ENCODE peak calls at places on chromosomes 7 and 10, in five cellular contexts. R is gastrocnemius medialis, T is pancreas, Z is ovary, B is IMR-90. A is an unnamed sample. For H3K4me1, the result is how much of the 10 kb centered on the place peaks cover.

GRCh38 chr7:109864263-109864662 is 1226.7 kb upstream of the LRRN3 start:
- DNase-seq in Z (no peak), B (no peak), R (no peak), T (no peak), A (no peak)

GRCh38 chr10:82037076-82037475 is 162.1 kb downstream of the NRG3 start:
- DNase-seq in R (no peak), T (no peak), B (no peak), Z (no peak), A (no peak)

GRCh38 chr10:14485986-14486385 is 155.3 kb upstream of the FRMD4A start:
- DNase-seq in R (no peak), Z (no peak), B (peak), T (no peak), A (no peak)

GRCh38 chr10:25725917-25726716 is 207.9 kb upstream of the MYO3A start:
- DNase-seq in B (peak), Z (no peak), R (no peak), T (no peak), A (peak)

GRCh38 chr7:24971333-24972165 is 8.4 kb downstream of the OSBPL3 start:
- DNase-seq in Z (no peak), T (no peak), B (peak), R (peak), A (no peak)

GRCh38 chr7:2560175-2560695 is 1.5 kb downstream of the IQCE start:
- DNase-seq in Z (no peak), T (no peak), B (no peak), R (no peak), A (no peak)

GRCh38 chr7:68235937-68236336 is 1239.3 kb downstream of the TYW1 start:
- DNase-seq in R (no peak), B (no peak), Z (no peak), T (no peak), A (no peak)

GRCh38 chr7:44215531-44215930 is 14.8 kb downstream of the YKT6 start:
- DNase-seq in B (no peak), R (no peak), Z (no peak), T (no peak), A (no peak)

GRCh38 chr7:88391247-88391646 is 84.6 kb upstream of the STEAP4 start:
- DNase-seq in Z (no peak), R (no peak), B (no peak), T (no peak), A (no peak)

GRCh38 chr7:87100326-87100725 is 40.9 kb upstream of the ELAPOR2 start:
- DNase-seq in T (no peak), Z (no peak), B (no peak), R (no peak), A (no peak)

GRCh38 chr7:92763636-92764423 is 72.5 kb downstream of the CDK6 start:
- DNase-seq in T (peak), Z (no peak), B (peak), R (no peak), A (peak)

GRCh38 chr10:46554166-46554781 is 2.2 kb downstream of the GPRIN2 start:
- DNase-seq in T (no peak), B (no peak), R (no peak), Z (no peak), A (no peak)

GRCh38 chr7:50221028-50221427 is 83.5 kb upstream of the IKZF1 start:
- DNase-seq in Z (no peak), B (no peak), R (no peak), T (no peak), A (no peak)

GRCh38 chr7:117399820-117400422 is 27.4 kb downstream of the ASZ1 start:
- DNase-seq in Z (no peak), R (no peak), T (no peak), B (peak), A (no peak)

GRCh38 chr7:151046603-151047573 is 1.4 kb upstream of the ASIC3 start:
- DNase-seq in R (no peak), Z (no peak), B (peak), T (no peak), A (no peak)

GRCh38 chr10:3873728-3874461 is 88.9 kb upstream of the KLF6 start:
- DNase-seq in T (no peak), R (no peak), Z (no peak), B (peak), A (no peak)

GRCh38 chr10:97464226-97464625 is 18.3 kb downstream of the ZDHHC16 start:
- DNase-seq in T (no peak), Z (no peak), B (no peak), R (no peak), A (no peak)

GRCh38 chr10:43816351-43817321 is 168.0 kb upstream of the ZNF32 start:
- DNase-seq in R (no peak), B (peak), T (peak), Z (no peak), A (no peak)

GRCh38 chr7:42878303-42878702 is 33.6 kb downstream of the C7orf25 start:
- DNase-seq in Z (no peak), B (no peak), T (no peak), R (no peak), A (no peak)

GRCh38 chr10:112362833-112363232 is 11.1 kb upstream of the ACSL5 start:
- DNase-seq in T (no peak), B (no peak), Z (no peak), R (peak), A (no peak)

GRCh38 chr10:47325303-47326291 is 3.3 kb downstream of the GDF2 start:
- DNase-seq in B (no peak), R (no peak), Z (no peak), T (no peak), A (no peak)

GRCh38 chr7:69577221-69577620 is 21.1 kb upstream of the AUTS2 start:
- DNase-seq in Z (no peak), B (no peak), R (no peak), T (no peak), A (no peak)

GRCh38 chr10:72736176-72736795 is 44.3 kb downstream of the MCU start:
- DNase-seq in B (peak), Z (no peak), R (no peak), T (no peak), A (peak)

GRCh38 chr7:12066561-12066960 is 144.5 kb upstream of the TMEM106B start:
- DNase-seq in B (peak), R (no peak), T (no peak), Z (no peak), A (no peak)

GRCh38 chr7:27175626-27176342 is 1.7 kb upstream of the HOXA10 start:
- DNase-seq in R (peak), B (no peak), Z (no peak), T (no peak), A (no peak)

GRCh38 chr7:110544199-110544598 is 546.7 kb upstream of the LRRN3 start:
- DNase-seq in B (peak), Z (no peak), R (no peak), T (no peak), A (no peak)

GRCh38 chr10:114526497-114527238 is 122.4 kb upstream of the AFAP1L2 start:
- DNase-seq in B (peak), R (peak), Z (peak), T (peak), A (peak)

GRCh38 chr10:114523876-114524275 is 119.6 kb upstream of the AFAP1L2 start:
- DNase-seq in R (no peak), B (no peak), Z (no peak), T (no peak), A (no peak)

GRCh38 chr10:114521250-114521649 is 116.9 kb upstream of the AFAP1L2 start:
- DNase-seq in T (no peak), Z (no peak), B (no peak), R (no peak), A (no peak)

GRCh38 chr10:114526112-114526496 is 121.8 kb upstream of the AFAP1L2 start:
- DNase-seq in T (no peak), B (peak), R (no peak), Z (no peak), A (peak)

DNA sequence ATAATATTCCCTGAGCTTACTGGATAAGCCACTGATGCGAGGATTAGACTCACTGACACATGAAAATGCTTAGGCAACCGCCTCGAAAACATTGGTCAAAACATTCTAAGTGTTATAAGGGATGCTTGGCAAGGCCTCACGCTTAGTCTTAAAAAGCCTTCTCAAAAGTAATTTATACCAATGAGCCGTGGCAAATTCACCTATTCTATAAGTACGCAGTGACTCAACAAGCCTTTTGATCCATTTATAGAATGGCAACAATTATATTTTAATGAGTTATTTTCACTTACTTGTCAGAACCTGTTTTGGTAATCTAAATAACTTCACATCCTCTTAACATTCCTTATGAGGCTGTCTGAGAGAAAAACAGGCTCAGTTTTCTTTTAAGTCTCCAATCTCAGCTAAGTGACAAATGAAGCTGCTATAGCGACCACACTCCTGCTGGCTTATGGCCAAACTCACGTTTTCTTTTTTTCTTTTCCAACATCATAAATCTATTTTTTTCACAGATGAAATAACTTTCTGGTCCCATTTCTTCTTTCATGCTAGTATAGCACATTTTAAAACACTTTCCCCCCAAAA is 121.2 kb upstream of the AFAP1L2 start:
- DNase-seq in B (no peak), R (no peak), T (no peak), Z (no peak), A (peak)
- H3K4me3 ChIP-seq in B (no peak), R (peak), T (no peak), Z (peak), A (peak)

DNA sequence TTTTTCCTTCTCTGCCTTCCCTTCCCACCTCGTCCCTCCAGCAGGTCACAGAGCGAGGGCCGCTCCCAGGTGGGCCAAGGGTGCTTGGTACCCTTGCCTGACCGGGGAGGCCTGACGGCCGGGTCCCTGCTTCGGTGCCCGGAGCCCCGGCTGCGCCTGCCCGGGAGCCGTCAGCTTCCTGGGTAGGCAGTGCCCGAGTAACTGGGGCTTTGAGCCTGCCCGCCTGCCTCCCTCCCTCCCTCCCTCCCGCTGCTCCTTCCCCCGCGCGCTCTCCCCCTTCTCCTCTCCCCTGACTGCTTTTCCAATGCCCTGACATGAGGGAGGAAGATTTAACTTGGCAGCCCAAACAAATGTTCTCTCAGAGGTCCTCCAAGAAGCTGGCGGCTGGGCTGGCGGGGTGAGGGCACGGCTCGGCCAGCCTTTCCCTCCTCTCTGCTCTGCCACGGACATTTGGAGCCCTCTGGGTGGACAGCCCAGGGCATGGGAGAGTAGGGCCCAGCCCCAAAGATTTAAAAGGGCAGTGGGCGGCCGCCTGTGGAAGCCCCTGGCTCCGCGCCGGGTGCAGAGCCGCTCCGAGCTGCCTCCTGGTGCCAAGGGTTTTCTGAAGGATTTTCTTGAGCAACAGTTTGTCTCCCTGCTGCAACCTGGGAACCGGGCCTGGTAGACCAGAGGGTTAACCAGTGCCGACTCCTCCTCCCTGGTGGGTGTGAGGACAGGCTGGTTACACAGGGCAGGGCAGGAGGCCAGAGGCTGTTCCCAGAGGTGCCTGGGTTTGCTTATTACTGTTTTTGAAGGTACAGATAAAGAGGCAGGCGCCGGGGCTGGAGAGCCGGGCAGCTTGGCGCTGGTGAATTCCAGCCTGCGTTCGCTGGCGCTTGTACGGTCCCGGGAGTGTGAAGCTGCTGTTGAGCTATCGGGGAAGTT is 2.1 kb downstream of the ZMIZ1 start:
- DNase-seq in Z (peak), T (peak), B (peak), R (peak), A (peak)
- H3K4me1 ChIP-seq in Z (under half), T (under half), B (under half), R (half or more), A (under half)

GRCh38 chr7:76377186-76377918 is 18.6 kb upstream of the YWHAG start:
- DNase-seq in B (peak), R (no peak), T (no peak), Z (no peak), A (no peak)
- H3K4me3 ChIP-seq in B (no peak), R (no peak), T (no peak), Z (no peak), A (no peak)

GRCh38 chr10:117367718-117368117 is 7.5 kb downstream of the PDZD8 start:
- DNase-seq in T (peak), Z (no peak), R (no peak), B (no peak), A (no peak)

GRCh38 chr10:117366741-117367140 is 8.5 kb downstream of the PDZD8 start:
- DNase-seq in T (no peak), Z (no peak), B (no peak), R (no peak), A (no peak)

GRCh38 chr10:117364121-117364960 is 10.9 kb downstream of the PDZD8 start:
- DNase-seq in B (peak), R (no peak), T (no peak), Z (no peak), A (no peak)

GRCh38 chr10:117363027-117363426 is 12.2 kb downstream of the PDZD8 start:
- DNase-seq in Z (no peak), R (no peak), B (peak), T (no peak), A (no peak)

DNA sequence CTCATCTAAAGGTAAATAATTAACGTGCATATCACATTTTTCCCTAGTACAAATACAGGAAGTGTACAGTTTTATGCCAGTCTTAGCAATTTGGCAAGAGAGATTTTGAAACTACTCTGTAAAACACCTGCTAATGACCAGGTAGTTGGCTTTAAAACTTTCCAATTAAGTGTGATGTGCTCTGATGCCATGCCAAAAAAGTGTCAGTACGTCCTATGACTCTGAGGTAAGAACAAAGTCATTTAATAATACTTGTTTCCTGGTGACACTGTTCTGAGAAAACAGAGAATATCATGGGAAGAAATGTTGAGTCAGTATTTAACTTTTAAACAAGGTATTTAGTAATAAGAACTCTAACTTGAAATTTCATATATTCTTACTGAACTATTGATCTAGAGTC is 9.6 kb downstream of the PDZD8 start:
- DNase-seq in T (peak), B (no peak), R (no peak), Z (no peak), A (no peak)
- H3K4me1 ChIP-seq in T (half or more), B (under half), R (under half), Z (under half), A (under half)

GRCh38 chr7:100444311-100445278 is 8.3 kb upstream of the PPP1R35 start:
- DNase-seq in B (peak), R (no peak), T (no peak), Z (no peak), A (no peak)

GRCh38 chr7:100446040-100446439 is 9.7 kb upstream of the PPP1R35 start:
- DNase-seq in B (peak), R (no peak), Z (no peak), T (no peak), A (no peak)

GRCh38 chr7:100452513-100452912 is 11.5 kb downstream of the SPACDR start:
- DNase-seq in Z (no peak), R (no peak), T (no peak), B (no peak), A (no peak)

GRCh38 chr7:100449190-100449795 is 13.0 kb upstream of the PPP1R35 start:
- DNase-seq in R (no peak), Z (no peak), T (no peak), B (no peak), A (no peak)
- H3K4me3 ChIP-seq in R (no peak), Z (no peak), T (no peak), B (no peak), A (no peak)

GRCh38 chr7:5356751-5357119 is 66.9 kb downstream of the TNRC18 start:
- DNase-seq in R (no peak), B (no peak), Z (peak), T (no peak), A (no peak)

GRCh38 chr7:5359344-5359743 is 64.3 kb downstream of the TNRC18 start:
- DNase-seq in R (no peak), B (no peak), Z (no peak), T (no peak), A (no peak)

GRCh38 chr7:5360451-5360850 is 63.2 kb downstream of the TNRC18 start:
- DNase-seq in R (no peak), Z (no peak), T (no peak), B (no peak), A (no peak)

GRCh38 chr7:5360971-5361370 is 62.7 kb downstream of the TNRC18 start:
- DNase-seq in T (no peak), Z (no peak), B (no peak), R (no peak), A (no peak)

GRCh38 chr7:5357951-5358350 is 65.7 kb downstream of the TNRC18 start:
- DNase-seq in T (no peak), R (no peak), B (no peak), Z (no peak), A (no peak)
- H3K4me1 ChIP-seq in T (under half), R (under half), B (under half), Z (under half), A (under half)

GRCh38 chr10:119270893-119271361 is 63.6 kb downstream of the GRK5 start:
- DNase-seq in R (no peak), T (peak), Z (peak), B (peak), A (no peak)
- H3K4me3 ChIP-seq in R (no peak), T (no peak), Z (no peak), B (no peak), A (no peak)

GRCh38 chr10:50358925-50359687 is 107.8 kb upstream of the ASAH2 start:
- DNase-seq in R (no peak), B (peak), T (no peak), Z (no peak), A (no peak)

GRCh38 chr10:50358411-50358810 is 107.1 kb upstream of the ASAH2 start:
- DNase-seq in Z (no peak), B (no peak), T (no peak), R (no peak), A (no peak)

GRCh38 chr10:50361946-50362345 is 110.6 kb upstream of the ASAH2 start:
- DNase-seq in R (no peak), B (no peak), T (no peak), Z (no peak), A (no peak)

GRCh38 chr10:50360077-50360476 is 108.8 kb upstream of the ASAH2 start:
- DNase-seq in T (no peak), B (no peak), R (no peak), Z (no peak), A (no peak)

DNA sequence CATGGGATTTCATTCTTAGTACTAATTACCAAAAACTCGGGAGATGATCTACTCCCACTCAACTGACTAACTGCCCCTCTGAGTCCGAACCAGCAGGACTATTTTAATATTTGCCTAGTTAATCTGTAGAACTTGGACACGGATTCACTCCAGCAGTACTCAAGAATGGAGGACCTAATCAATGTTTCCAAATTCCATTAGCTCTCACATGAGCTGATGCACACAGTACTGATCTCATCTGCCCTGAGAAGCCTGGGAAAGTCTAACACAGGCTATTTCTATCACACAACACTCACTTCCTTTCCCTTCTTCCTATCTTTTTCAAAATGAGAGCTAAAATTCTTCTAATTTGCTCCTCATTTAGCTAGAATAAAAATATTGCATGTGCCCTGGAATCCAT is 109.2 kb upstream of the ASAH2 start:
- DNase-seq in R (no peak), T (no peak), Z (no peak), B (peak), A (no peak)
- H3K4me1 ChIP-seq in R (under half), T (under half), Z (under half), B (under half), A (under half)

DNA sequence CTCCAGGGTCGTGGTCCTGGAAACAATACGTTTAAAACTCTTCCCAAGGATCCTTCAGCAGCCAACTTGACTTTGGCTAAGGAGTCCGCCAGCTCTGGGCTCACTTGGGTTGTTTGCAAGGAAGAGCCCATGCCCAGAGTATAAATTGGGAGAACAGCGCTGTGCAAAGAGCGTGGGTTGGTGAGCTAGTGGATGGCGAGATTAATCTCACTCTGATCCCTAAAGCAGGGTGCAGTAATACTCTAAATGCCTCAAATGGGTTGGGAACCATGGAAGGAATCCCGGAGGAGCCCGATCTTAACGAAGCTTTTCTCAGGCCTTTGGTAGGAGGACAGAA is 495 bp upstream of the SDHAF3 start:
- DNase-seq in B (no peak), R (no peak), Z (peak), T (no peak), A (no peak)
- H3K4me3 ChIP-seq in B (peak), R (peak), Z (peak), T (peak), A (peak)

A was measured in HAP-1.